ENCODE peak calls at places on chromosomes 1 and 21, in four cellular contexts. One of them, this sample, is unnamed.

GRCh38 chr21:37008705-37009104 is 2.2 kb downstream of the RIPPLY3 start:
- DNase-seq in KBM-7: no peak
- DNase-seq in stimulated activated CD8-positive, alpha-beta memory T cell treated with anti-CD3 and anti-CD28 coated beads, Interleukin-4, amount 100 ng/mL, for 1 hour: no peak
- DNase-seq in lower leg skin: no peak
- DNase-seq in this sample: no peak

GRCh38 chr1:229048221-229048620 is 222.7 kb upstream of the RAB4A start:
- DNase-seq in KBM-7: no peak
- DNase-seq in stimulated activated CD8-positive, alpha-beta memory T cell treated with anti-CD3 and anti-CD28 coated beads, Interleukin-4, amount 100 ng/mL, for 1 hour: no peak
- DNase-seq in lower leg skin: no peak
- DNase-seq in this sample: no peak

GRCh38 chr1:1433804-1434130 is 1.7 kb upstream of the VWA1 start:
- DNase-seq in stimulated activated CD8-positive, alpha-beta memory T cell treated with anti-CD3 and anti-CD28 coated beads, Interleukin-4, amount 100 ng/mL, for 1 hour: no peak
- DNase-seq in KBM-7: peak; percentile 39
- DNase-seq in lower leg skin: no peak
- DNase-seq in this sample: no peak

GRCh38 chr1:214584805-214585766 is 17.9 kb upstream of the CENPF start:
- DNase-seq in stimulated activated CD8-positive, alpha-beta memory T cell treated with anti-CD3 and anti-CD28 coated beads, Interleukin-4, amount 100 ng/mL, for 1 hour: no peak
- DNase-seq in lower leg skin: no peak
- DNase-seq in KBM-7: peak; percentile 56
- DNase-seq in this sample: no peak

GRCh38 chr1:182889997-182890396 is 50.9 kb downstream of the DHX9 start:
- DNase-seq in KBM-7: peak; percentile 54
- DNase-seq in lower leg skin: no peak
- DNase-seq in stimulated activated CD8-positive, alpha-beta memory T cell treated with anti-CD3 and anti-CD28 coated beads, Interleukin-4, amount 100 ng/mL, for 1 hour: no peak
- DNase-seq in this sample: no peak

GRCh38 chr1:94282143-94282711 is 44.8 kb upstream of the ARHGAP29 start:
- DNase-seq in stimulated activated CD8-positive, alpha-beta memory T cell treated with anti-CD3 and anti-CD28 coated beads, Interleukin-4, amount 100 ng/mL, for 1 hour: no peak
- DNase-seq in KBM-7: no peak
- DNase-seq in lower leg skin: no peak
- DNase-seq in this sample: no peak

GRCh38 chr1:207962716-207963428 is 51.9 kb upstream of the CD34 start:
- DNase-seq in KBM-7: no peak
- DNase-seq in lower leg skin: peak; percentile 54
- DNase-seq in stimulated activated CD8-positive, alpha-beta memory T cell treated with anti-CD3 and anti-CD28 coated beads, Interleukin-4, amount 100 ng/mL, for 1 hour: no peak
- DNase-seq in this sample: no peak

GRCh38 chr1:1426496-1426960 is 5.5 kb upstream of the ANKRD65 start:
- DNase-seq in stimulated activated CD8-positive, alpha-beta memory T cell treated with anti-CD3 and anti-CD28 coated beads, Interleukin-4, amount 100 ng/mL, for 1 hour: no peak
- DNase-seq in lower leg skin: no peak
- DNase-seq in KBM-7: no peak
- DNase-seq in this sample: no peak

GRCh38 chr1:162302660-162303344 is 73.9 kb downstream of the SPATA46 start:
- DNase-seq in lower leg skin: no peak
- DNase-seq in stimulated activated CD8-positive, alpha-beta memory T cell treated with anti-CD3 and anti-CD28 coated beads, Interleukin-4, amount 100 ng/mL, for 1 hour: no peak
- DNase-seq in KBM-7: no peak
- DNase-seq in this sample: no peak

GRCh38 chr1:43446881-43447835 is 6.6 kb downstream of the HYI start:
- DNase-seq in lower leg skin: no peak
- DNase-seq in KBM-7: no peak
- DNase-seq in stimulated activated CD8-positive, alpha-beta memory T cell treated with anti-CD3 and anti-CD28 coated beads, Interleukin-4, amount 100 ng/mL, for 1 hour: no peak
- DNase-seq in this sample: no peak

GRCh38 chr1:248815407-248816034 is 10.2 kb downstream of the SH3BP5L start:
- DNase-seq in stimulated activated CD8-positive, alpha-beta memory T cell treated with anti-CD3 and anti-CD28 coated beads, Interleukin-4, amount 100 ng/mL, for 1 hour: no peak
- DNase-seq in lower leg skin: no peak
- DNase-seq in KBM-7: no peak
- DNase-seq in this sample: no peak

GRCh38 chr1:215146252-215146975 is 63.9 kb downstream of the KCNK2 start:
- DNase-seq in KBM-7: peak; percentile 44
- DNase-seq in lower leg skin: no peak
- DNase-seq in stimulated activated CD8-positive, alpha-beta memory T cell treated with anti-CD3 and anti-CD28 coated beads, Interleukin-4, amount 100 ng/mL, for 1 hour: no peak
- DNase-seq in this sample: no peak

GRCh38 chr1:31069392-31069791 is 3.9 kb upstream of the PUM1 start:
- DNase-seq in stimulated activated CD8-positive, alpha-beta memory T cell treated with anti-CD3 and anti-CD28 coated beads, Interleukin-4, amount 100 ng/mL, for 1 hour: no peak
- DNase-seq in KBM-7: no peak
- DNase-seq in lower leg skin: no peak
- DNase-seq in this sample: no peak

GRCh38 chr1:37158113-37158749 is 123.9 kb upstream of the GRIK3 start:
- DNase-seq in lower leg skin: no peak
- DNase-seq in stimulated activated CD8-positive, alpha-beta memory T cell treated with anti-CD3 and anti-CD28 coated beads, Interleukin-4, amount 100 ng/mL, for 1 hour: no peak
- DNase-seq in KBM-7: no peak
- DNase-seq in this sample: no peak

GRCh38 chr1:59898927-59899326 is 27.6 kb downstream of the CYP2J2 start:
- DNase-seq in stimulated activated CD8-positive, alpha-beta memory T cell treated with anti-CD3 and anti-CD28 coated beads, Interleukin-4, amount 100 ng/mL, for 1 hour: no peak
- DNase-seq in KBM-7: no peak
- DNase-seq in lower leg skin: no peak
- DNase-seq in this sample: no peak

GRCh38 chr1:94658221-94658620 is 116.7 kb upstream of the F3 start:
- DNase-seq in stimulated activated CD8-positive, alpha-beta memory T cell treated with anti-CD3 and anti-CD28 coated beads, Interleukin-4, amount 100 ng/mL, for 1 hour: no peak
- DNase-seq in KBM-7: no peak
- DNase-seq in lower leg skin: no peak
- DNase-seq in this sample: peak; percentile 53

GRCh38 chr1:34899471-34899870 is 30.0 kb downstream of the DLGAP3 start:
- DNase-seq in lower leg skin: no peak
- DNase-seq in KBM-7: no peak
- DNase-seq in stimulated activated CD8-positive, alpha-beta memory T cell treated with anti-CD3 and anti-CD28 coated beads, Interleukin-4, amount 100 ng/mL, for 1 hour: no peak
- DNase-seq in this sample: no peak

GRCh38 chr1:218865591-218865990 is 308.1 kb upstream of the LYPLAL1 start:
- DNase-seq in KBM-7: no peak
- DNase-seq in stimulated activated CD8-positive, alpha-beta memory T cell treated with anti-CD3 and anti-CD28 coated beads, Interleukin-4, amount 100 ng/mL, for 1 hour: no peak
- DNase-seq in lower leg skin: no peak
- DNase-seq in this sample: no peak

GRCh38 chr21:39669485-39669884 is 56.7 kb downstream of the B3GALT5 start:
- DNase-seq in stimulated activated CD8-positive, alpha-beta memory T cell treated with anti-CD3 and anti-CD28 coated beads, Interleukin-4, amount 100 ng/mL, for 1 hour: no peak
- DNase-seq in KBM-7: no peak
- DNase-seq in lower leg skin: no peak
- DNase-seq in this sample: no peak

GRCh38 chr1:19845166-19845954 is 30.3 kb upstream of the RNF186 start:
- DNase-seq in KBM-7: no peak
- DNase-seq in stimulated activated CD8-positive, alpha-beta memory T cell treated with anti-CD3 and anti-CD28 coated beads, Interleukin-4, amount 100 ng/mL, for 1 hour: no peak
- DNase-seq in lower leg skin: no peak
- DNase-seq in this sample: no peak

GRCh38 chr1:20058531-20058930 is 11.5 kb upstream of the PLA2G5 start:
- DNase-seq in lower leg skin: no peak
- DNase-seq in stimulated activated CD8-positive, alpha-beta memory T cell treated with anti-CD3 and anti-CD28 coated beads, Interleukin-4, amount 100 ng/mL, for 1 hour: no peak
- DNase-seq in KBM-7: peak; percentile 58
- DNase-seq in this sample: peak; percentile 53

GRCh38 chr1:161707503-161707902 is 474 bp downstream of the FCRLA start:
- DNase-seq in KBM-7: no peak
- DNase-seq in lower leg skin: no peak
- DNase-seq in stimulated activated CD8-positive, alpha-beta memory T cell treated with anti-CD3 and anti-CD28 coated beads, Interleukin-4, amount 100 ng/mL, for 1 hour: no peak
- DNase-seq in this sample: no peak

This sample was measured in GM04503.